ENCODE peak calls at places on chromosomes 7 and 10, in five cellular contexts. T, V, C, R and H are unnamed samples.

GRCh38 chr7:156680281-156680680 is 39.7 kb downstream of the RNF32 start:
- DNase-seq in T (no peak), V (no peak), C (peak; percentile 13), R (no peak), H (no peak)

GRCh38 chr7:75984130-75985008 is 10.0 kb downstream of the TMEM120A start:
- DNase-seq in T (peak; percentile 37), V (no peak), C (no peak), R (no peak), H (no peak)

GRCh38 chr7:72080865-72081264 is 331.3 kb downstream of the CALN1 start:
- DNase-seq in T (no peak), V (no peak), C (no peak), R (no peak), H (no peak)

GRCh38 chr10:82883588-82883987 is 1008.6 kb downstream of the NRG3 start:
- DNase-seq in T (no peak), V (no peak), C (no peak), R (no peak), H (no peak)

GRCh38 chr7:131667699-131668098 is 111.3 kb upstream of the PODXL start:
- DNase-seq in T (no peak), V (no peak), C (no peak), R (no peak), H (no peak)

GRCh38 chr10:85532821-85533220 is 833.8 kb downstream of the GRID1 start:
- DNase-seq in T (no peak), V (no peak), C (no peak), R (no peak), H (no peak)

GRCh38 chr7:38565289-38565688 is 65.9 kb downstream of the AMPH start:
- DNase-seq in T (no peak), V (no peak), C (no peak), R (no peak), H (no peak)

GRCh38 chr10:93186631-93187030 is 112.9 kb downstream of the CYP26A1 start:
- DNase-seq in T (no peak), V (no peak), C (no peak), R (no peak), H (no peak)

GRCh38 chr10:60189861-60190475 is 199.7 kb downstream of the ANK3 start:
- DNase-seq in T (no peak), V (no peak), C (no peak), R (no peak), H (no peak)

GRCh38 chr10:63757067-63757466 is 235.9 kb downstream of the REEP3 start:
- DNase-seq in T (no peak), V (no peak), C (no peak), R (no peak), H (no peak)

GRCh38 chr10:7458554-7458953 is 47.7 kb upstream of the SFMBT2 start:
- DNase-seq in T (no peak), V (no peak), C (peak; percentile 1), R (no peak), H (no peak)

GRCh38 chr10:58431903-58432302 is 46.7 kb downstream of the TFAM start:
- DNase-seq in T (no peak), V (no peak), C (peak; percentile 43), R (no peak), H (no peak)

DNA sequence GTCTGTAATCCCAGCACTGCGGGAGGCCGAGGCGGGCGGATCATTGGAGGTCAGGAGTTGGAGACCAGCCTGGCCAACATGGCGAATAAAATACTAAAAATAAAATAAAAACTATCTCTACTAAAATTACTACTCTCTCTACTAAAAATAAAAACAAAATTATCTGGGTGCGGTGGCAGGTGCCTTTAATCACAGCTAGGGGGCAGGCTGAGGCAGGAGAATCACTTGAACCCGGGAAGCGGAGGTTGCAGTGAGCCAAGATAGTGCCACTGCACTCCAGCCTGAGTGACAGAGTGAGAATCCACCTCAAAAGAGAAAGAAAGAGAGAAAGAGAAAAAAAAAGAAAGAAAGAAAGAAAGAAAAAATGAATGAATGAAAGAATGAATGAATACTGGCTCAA is 351.4 kb downstream of the ELMO1 start:
- DNase-seq in T (no peak), V (no peak), C (no peak), R (no peak), H (no peak)
- TF ChIP-seq CTCF in T (no peak), V (no peak), C (no peak), R (peak; percentile 17), H (no peak)

DNA sequence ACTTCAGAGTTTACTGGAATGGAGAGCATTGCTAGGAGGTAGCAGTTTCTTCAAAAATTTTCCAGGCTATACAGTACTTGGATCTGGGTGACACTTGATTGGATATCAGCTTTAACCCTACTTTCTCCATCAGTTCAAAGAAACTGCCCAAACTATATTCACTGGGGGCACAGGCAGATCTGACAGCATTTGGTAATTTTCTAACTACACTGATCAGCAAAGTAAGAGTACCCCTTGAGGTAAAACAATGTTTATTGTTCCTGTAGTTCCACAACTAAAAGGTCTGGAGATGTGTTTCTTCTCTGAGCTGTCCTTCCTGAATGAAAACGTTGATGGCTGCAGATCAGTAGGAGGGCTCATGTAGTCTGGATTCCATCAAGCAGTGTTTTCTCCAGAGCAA is 104.2 kb downstream of the CABCOCO1 start:
- DNase-seq in T (no peak), V (no peak), C (no peak), R (no peak), H (no peak)
- H3K27me3 ChIP-seq in T (no peaks in the 10 kb centered on the region), V (no peaks in the 10 kb centered on the region), C (no peaks in the 10 kb centered on the region), R (no peaks in the 10 kb centered on the region), H (no peaks in the 10 kb centered on the region)

GRCh38 chr10:132232553-132232949 is 45.8 kb downstream of the DPYSL4 start:
- DNase-seq in T (no peak), V (peak; percentile 63), C (no peak), R (peak; percentile 77), H (no peak)
- H3K4me3 ChIP-seq in T (no peak overlapping the region), V (no peak overlapping the region), C (no peak overlapping the region), R (no peak overlapping the region), H (no peak overlapping the region)

GRCh38 chr7:142483659-142484317 is 225.9 kb upstream of the PRSS58 start:
- DNase-seq in T (no peak), V (no peak), C (no peak), R (no peak), H (no peak)
- TF ChIP-seq CTCF in T (no peak), V (peak; percentile 3), C (no peak), R (no peak), H (no peak)